ENCODE peak calls at places on chromosomes 13 and 19, in five cellular contexts. L is OCI-LY7, G is neural progenitor cell, V is MM.1S, W is HCT116. M is an unnamed sample.
A peak's percentile ranks its signal among the peaks of the same experiment; 100 is the strongest.

GRCh38 chr19:38298841-38299680 is 5.0 kb upstream of the C19orf33 start:
- DNase-seq in G (no peak), W (no peak), L (no peak), V (no peak), M (no peak)

GRCh38 chr19:46915386-46915785 is 54.6 kb downstream of the ARHGAP35 start:
- DNase-seq in L (no peak), W (no peak), G (no peak), V (no peak), M (no peak)

GRCh38 chr13:41601718-41602445 is 144.5 kb downstream of the RGCC start:
- DNase-seq in W (no peak), V (no peak), G (no peak), L (no peak), M (no peak)

GRCh38 chr13:30715837-30716236 is 19.5 kb upstream of the ALOX5AP start:
- DNase-seq in W (no peak), G (no peak), L (no peak), V (no peak), M (no peak)

GRCh38 chr13:99311748-99312492 is 4.7 kb upstream of the GPR183 start:
- DNase-seq in L (no peak), W (no peak), V (no peak), G (no peak), M (peak; percentile 19)

GRCh38 chr19:383922-384800 is 24.8 kb downstream of the C2CD4C start:
- DNase-seq in V (no peak), G (peak; percentile 77), W (no peak), L (no peak), M (peak; percentile 84)

GRCh38 chr19:32624410-32624809 is 43.4 kb downstream of the PDCD5 start:
- DNase-seq in V (no peak), W (no peak), L (no peak), G (no peak), M (no peak)

GRCh38 chr19:7705387-7706187 is 3.7 kb upstream of the FCER2 start:
- DNase-seq in G (no peak), W (no peak), L (peak; percentile 71), V (no peak), M (no peak)

GRCh38 chr13:62302341-62302740 is 886.7 kb upstream of the PCDH20 start:
- DNase-seq in W (no peak), V (no peak), L (no peak), G (no peak), M (no peak)

GRCh38 chr19:38850976-38851621 is 1.3 kb upstream of the HNRNPL start:
- DNase-seq in G (peak; percentile 80), W (no peak), L (no peak), V (no peak), M (peak; percentile 32)

GRCh38 chr19:48111280-48111679 is 663 bp upstream of the PLA2G4C start:
- DNase-seq in G (no peak), L (peak; percentile 22), V (no peak), W (no peak), M (no peak)

GRCh38 chr13:71814806-71815205 is 52.2 kb downstream of the DACH1 start:
- DNase-seq in W (no peak), G (no peak), L (no peak), V (no peak), M (no peak)

GRCh38 chr13:31485183-31485582 is 254.1 kb upstream of the RXFP2 start:
- DNase-seq in G (no peak), W (no peak), L (no peak), V (no peak), M (no peak)

GRCh38 chr19:1445932-1446712 is 3.8 kb upstream of the APC2 start:
- DNase-seq in L (no peak), W (no peak), V (no peak), G (peak; percentile 87), M (peak; percentile 99)

GRCh38 chr19:15128162-15128770 is 21.1 kb downstream of the SYDE1 start:
- DNase-seq in G (no peak), W (no peak), L (no peak), V (no peak), M (no peak)
- TF ChIP-seq EZH2phosphoT487 in G (no peak), W (no peak), L (no peak), V (no peak), M (no peak)

GRCh38 chr19:19530423-19530804 is 1.7 kb downstream of the YJEFN3 start:
- DNase-seq in L (no peak), W (no peak), V (no peak), G (no peak), M (no peak)

GRCh38 chr19:19530889-19531288 is 2.2 kb downstream of the YJEFN3 start:
- DNase-seq in G (no peak), L (no peak), V (no peak), W (no peak), M (no peak)

GRCh38 chr19:19528721-19529490 is at the start of gene YJEFN3:
- DNase-seq in V (no peak), G (peak; percentile 61), L (no peak), W (no peak), M (peak; percentile 98)

GRCh38 chr19:19527674-19528625 is 761 bp upstream of the YJEFN3 start:
- DNase-seq in V (no peak), L (no peak), G (no peak), W (no peak), M (no peak)

GRCh38 chr19:19529783-19530422 is 1.2 kb downstream of the YJEFN3 start:
- DNase-seq in L (no peak), G (no peak), W (no peak), V (no peak), M (no peak)
- TF ChIP-seq EZH2phosphoT487 in L (no peak), G (no peak), W (no peak), V (no peak), M (no peak)

GRCh38 chr19:10688545-10689280 is 12.5 kb upstream of the QTRT1 start:
- DNase-seq in W (no peak), G (no peak), L (no peak), V (no peak), M (no peak)

GRCh38 chr19:10691883-10692282 is 9.4 kb upstream of the QTRT1 start:
- DNase-seq in G (no peak), V (no peak), W (no peak), L (no peak), M (no peak)

GRCh38 chr19:10691178-10691881 is 9.9 kb upstream of the QTRT1 start:
- DNase-seq in W (no peak), L (no peak), G (no peak), V (no peak), M (no peak)

GRCh38 chr19:10692673-10693264 is 8.5 kb upstream of the QTRT1 start:
- DNase-seq in L (no peak), V (no peak), W (no peak), G (no peak), M (no peak)

DNA sequence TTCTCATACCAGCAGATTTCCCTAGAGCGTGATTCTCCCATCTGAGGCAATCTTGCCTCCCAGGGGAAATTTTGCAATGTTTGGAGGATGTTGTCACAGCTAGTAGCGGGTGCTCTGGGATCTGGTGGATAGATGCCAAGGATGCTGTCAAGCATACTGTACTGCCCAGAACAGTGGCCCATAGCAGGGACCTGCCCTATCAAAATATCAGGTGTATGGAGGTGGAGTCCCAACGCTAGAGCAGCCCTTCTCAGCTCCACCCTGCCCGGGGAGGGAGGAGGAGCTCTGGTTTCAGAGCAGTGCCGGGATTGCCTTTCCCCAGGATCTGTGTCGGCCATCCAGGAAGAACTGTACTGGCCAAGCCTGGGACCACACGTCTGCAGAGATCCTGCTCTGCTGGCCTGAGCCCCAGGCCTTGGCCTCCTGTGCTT is 10.9 kb upstream of the QTRT1 start:
- DNase-seq in V (no peak), G (no peak), W (no peak), L (no peak), M (no peak)
- TF ChIP-seq EZH2phosphoT487 in V (no peak), G (no peak), W (no peak), L (no peak), M (no peak)

DNA sequence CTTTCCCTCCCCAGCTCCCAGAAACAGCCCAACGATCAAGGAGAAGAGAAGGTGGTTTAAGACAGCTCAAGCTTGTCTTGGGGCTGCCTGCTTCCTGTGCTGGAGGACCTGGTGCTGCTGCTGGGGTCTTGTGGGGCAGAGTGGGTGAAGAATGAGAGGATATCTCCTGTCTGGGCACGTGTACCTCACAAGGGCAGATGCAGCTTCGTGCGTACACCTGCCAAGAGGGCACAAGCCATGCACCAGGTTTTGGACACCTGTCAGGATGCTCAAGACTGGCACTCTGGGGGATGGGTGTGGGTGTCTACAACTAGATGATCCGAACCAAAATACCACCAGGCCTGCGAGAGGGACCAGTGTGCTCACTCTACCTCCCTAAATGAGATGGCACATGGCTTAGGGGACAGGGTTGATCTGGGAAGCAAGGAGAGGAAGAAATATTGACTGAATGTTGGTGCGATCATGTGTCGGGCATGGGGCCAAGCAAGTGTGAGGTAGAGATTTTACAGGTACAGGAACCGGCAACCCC is 2.2 kb downstream of the CBY2 start:
- DNase-seq in G (no peak), L (no peak), V (no peak), W (no peak), M (no peak)
- TF ChIP-seq EZH2phosphoT487 in G (no peak), L (no peak), V (no peak), W (no peak), M (no peak)

DNA sequence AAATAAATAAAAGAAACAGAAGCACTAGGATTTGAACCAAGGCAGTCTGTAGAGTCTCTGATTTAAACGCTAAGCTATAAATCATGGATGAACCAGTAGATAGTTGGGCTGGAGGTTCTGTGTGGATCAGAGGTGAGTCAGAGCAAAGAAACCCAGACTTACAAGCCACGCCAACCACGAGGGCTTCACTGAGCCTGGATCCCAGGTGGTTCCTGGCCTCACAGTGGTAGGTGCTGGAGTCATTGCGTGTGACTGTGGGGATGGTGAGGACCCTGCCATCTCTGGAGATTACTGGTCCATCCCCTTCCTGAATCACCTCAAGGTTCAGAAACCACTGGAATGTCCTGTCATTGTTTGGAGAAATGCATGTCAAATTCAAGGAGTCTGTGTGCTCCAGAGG is 19.3 kb upstream of the CEACAM20 start:
- DNase-seq in G (no peak), L (no peak), W (no peak), V (no peak), M (no peak)
- TF ChIP-seq EZH2phosphoT487 in G (no peak), L (no peak), W (no peak), V (no peak), M (no peak)

DNA sequence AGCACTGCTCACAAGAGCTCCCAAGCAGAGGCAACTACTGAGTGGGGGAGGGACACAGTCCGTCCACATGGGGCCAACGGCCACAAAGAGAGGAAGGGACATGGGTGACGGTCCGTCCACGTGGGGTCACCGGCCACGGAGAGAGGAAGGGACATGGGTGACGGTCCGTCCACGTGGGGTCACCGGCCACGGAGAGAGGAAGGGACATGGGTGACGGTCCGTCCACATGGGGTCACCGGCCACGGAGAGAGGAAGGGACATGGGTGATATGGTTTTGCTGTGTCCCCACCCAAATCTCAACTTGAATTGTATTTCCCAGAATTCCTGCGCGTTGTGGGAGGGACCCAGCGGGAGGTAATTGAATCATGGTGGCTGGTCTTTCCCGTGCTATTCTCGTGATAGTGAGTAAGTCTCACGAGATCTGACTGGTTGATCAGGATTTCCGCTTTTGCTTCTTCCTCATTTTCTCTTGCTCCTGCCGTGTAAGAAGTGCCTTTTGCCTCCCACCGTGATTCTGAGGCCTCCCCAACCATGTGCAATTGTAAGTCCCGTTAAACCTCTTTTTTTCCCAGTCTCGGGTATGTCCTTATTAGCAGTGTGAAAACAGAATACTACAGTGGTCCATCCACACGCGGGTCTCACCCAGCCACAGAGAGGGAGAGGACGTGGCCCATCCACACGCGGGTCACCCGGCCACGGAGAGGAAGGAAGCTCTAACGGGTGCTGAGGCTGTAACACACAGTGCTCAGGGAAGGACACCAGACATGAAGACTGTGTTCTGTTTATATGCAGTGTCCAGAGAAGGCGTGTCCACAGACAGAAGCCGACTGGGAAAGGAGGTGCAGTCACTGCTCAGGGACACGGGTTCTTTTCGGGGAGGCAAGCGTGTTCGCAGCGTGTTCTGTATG is 48.5 kb downstream of the GAS6 start:
- DNase-seq in L (peak; percentile 84), W (peak; percentile 73), V (no peak), G (no peak), M (no peak)
- TF ChIP-seq EZH2phosphoT487 in L (no peak), W (no peak), V (no peak), G (no peak), M (no peak)

M was measured in SK-N-SH.